ENCODE peak calls at places on chromosomes 12 and 14, in nine cellular contexts. One of them, this sample, is unnamed.

GRCh38 chr14:36069535-36069900 is 107.0 kb downstream of the PTCSC3 start:
- DNase-seq in fibroblast of mammary gland: peak
- DNase-seq in mucosa of descending colon: no peak
- DNase-seq in dorsolateral prefrontal cortex: peak
- DNase-seq in Caco-2: peak
- DNase-seq in left ventricle myocardium inferior: no peak
- DNase-seq in right cardiac atrium: no peak
- DNase-seq in brain microvascular endothelial cell: peak
- DNase-seq in NB4: peak
- DNase-seq in this sample: peak

GRCh38 chr14:102922490-102923200 is at the start of gene AMN:
- DNase-seq in fibroblast of mammary gland: peak
- DNase-seq in mucosa of descending colon: peak
- DNase-seq in dorsolateral prefrontal cortex: no peak
- DNase-seq in Caco-2: peak
- DNase-seq in left ventricle myocardium inferior: no peak
- DNase-seq in right cardiac atrium: peak
- DNase-seq in brain microvascular endothelial cell: no peak
- DNase-seq in NB4: peak
- DNase-seq in this sample: no peak

GRCh38 chr14:60247994-60248696 is 876 bp upstream of the PPM1A start:
- DNase-seq in fibroblast of mammary gland: peak
- DNase-seq in mucosa of descending colon: peak
- DNase-seq in dorsolateral prefrontal cortex: peak
- DNase-seq in Caco-2: peak
- DNase-seq in left ventricle myocardium inferior: peak
- DNase-seq in right cardiac atrium: peak
- DNase-seq in brain microvascular endothelial cell: peak
- DNase-seq in NB4: peak
- DNase-seq in this sample: peak

GRCh38 chr14:71324767-71325272 is 417.6 kb downstream of the PCNX1 start:
- DNase-seq in fibroblast of mammary gland: peak
- DNase-seq in mucosa of descending colon: no peak
- DNase-seq in dorsolateral prefrontal cortex: no peak
- DNase-seq in Caco-2: no peak
- DNase-seq in left ventricle myocardium inferior: no peak
- DNase-seq in right cardiac atrium: no peak
- DNase-seq in brain microvascular endothelial cell: peak
- DNase-seq in NB4: peak
- DNase-seq in this sample: no peak

GRCh38 chr12:60194682-60195081 is 598.9 kb downstream of the SLC16A7 start:
- DNase-seq in fibroblast of mammary gland: peak
- DNase-seq in mucosa of descending colon: no peak
- DNase-seq in dorsolateral prefrontal cortex: no peak
- DNase-seq in Caco-2: no peak
- DNase-seq in left ventricle myocardium inferior: no peak
- DNase-seq in right cardiac atrium: no peak
- DNase-seq in brain microvascular endothelial cell: no peak
- DNase-seq in NB4: no peak
- DNase-seq in this sample: no peak

GRCh38 chr12:72084061-72084460 is 145.4 kb downstream of the TPH2 start:
- DNase-seq in fibroblast of mammary gland: no peak
- DNase-seq in mucosa of descending colon: no peak
- DNase-seq in dorsolateral prefrontal cortex: no peak
- DNase-seq in Caco-2: no peak
- DNase-seq in left ventricle myocardium inferior: no peak
- DNase-seq in right cardiac atrium: no peak
- DNase-seq in brain microvascular endothelial cell: no peak
- DNase-seq in NB4: no peak
- DNase-seq in this sample: no peak

GRCh38 chr14:54589076-54589475 is 22.1 kb downstream of the SAMD4A start:
- DNase-seq in fibroblast of mammary gland: peak
- DNase-seq in mucosa of descending colon: no peak
- DNase-seq in dorsolateral prefrontal cortex: no peak
- DNase-seq in Caco-2: no peak
- DNase-seq in left ventricle myocardium inferior: no peak
- DNase-seq in right cardiac atrium: no peak
- DNase-seq in brain microvascular endothelial cell: no peak
- DNase-seq in NB4: no peak
- DNase-seq in this sample: no peak

GRCh38 chr12:52857500-52857899 is 8.7 kb upstream of the KRT78 start:
- DNase-seq in fibroblast of mammary gland: no peak
- DNase-seq in mucosa of descending colon: no peak
- DNase-seq in dorsolateral prefrontal cortex: no peak
- DNase-seq in Caco-2: no peak
- DNase-seq in left ventricle myocardium inferior: no peak
- DNase-seq in right cardiac atrium: no peak
- DNase-seq in brain microvascular endothelial cell: no peak
- DNase-seq in NB4: no peak
- DNase-seq in this sample: no peak

GRCh38 chr12:66965613-66966012 is 286.7 kb upstream of the GRIP1 start:
- DNase-seq in fibroblast of mammary gland: no peak
- DNase-seq in mucosa of descending colon: no peak
- DNase-seq in dorsolateral prefrontal cortex: no peak
- DNase-seq in Caco-2: no peak
- DNase-seq in left ventricle myocardium inferior: no peak
- DNase-seq in right cardiac atrium: no peak
- DNase-seq in brain microvascular endothelial cell: no peak
- DNase-seq in NB4: no peak
- DNase-seq in this sample: no peak

GRCh38 chr14:56057071-56057865 is 60.9 kb upstream of the PELI2 start:
- DNase-seq in fibroblast of mammary gland: no peak
- DNase-seq in mucosa of descending colon: no peak
- DNase-seq in dorsolateral prefrontal cortex: no peak
- DNase-seq in Caco-2: no peak
- DNase-seq in left ventricle myocardium inferior: no peak
- DNase-seq in right cardiac atrium: no peak
- DNase-seq in brain microvascular endothelial cell: no peak
- DNase-seq in NB4: no peak
- DNase-seq in this sample: no peak

GRCh38 chr12:48936379-48936979 is 11.2 kb upstream of the FKBP11 start:
- DNase-seq in fibroblast of mammary gland: peak
- DNase-seq in mucosa of descending colon: peak
- DNase-seq in dorsolateral prefrontal cortex: peak
- DNase-seq in Caco-2: peak
- DNase-seq in left ventricle myocardium inferior: peak
- DNase-seq in right cardiac atrium: peak
- DNase-seq in brain microvascular endothelial cell: peak
- DNase-seq in NB4: peak
- DNase-seq in this sample: peak

GRCh38 chr12:72277415-72277814 is 5.2 kb downstream of the TRHDE start:
- DNase-seq in fibroblast of mammary gland: peak
- DNase-seq in mucosa of descending colon: no peak
- DNase-seq in dorsolateral prefrontal cortex: no peak
- DNase-seq in Caco-2: no peak
- DNase-seq in left ventricle myocardium inferior: no peak
- DNase-seq in right cardiac atrium: no peak
- DNase-seq in brain microvascular endothelial cell: no peak
- DNase-seq in NB4: no peak
- DNase-seq in this sample: no peak

GRCh38 chr12:8987589-8988205 is 1.6 kb upstream of the KLRG1 start:
- DNase-seq in fibroblast of mammary gland: no peak
- DNase-seq in mucosa of descending colon: no peak
- DNase-seq in dorsolateral prefrontal cortex: no peak
- DNase-seq in Caco-2: no peak
- DNase-seq in left ventricle myocardium inferior: no peak
- DNase-seq in right cardiac atrium: no peak
- DNase-seq in brain microvascular endothelial cell: no peak
- DNase-seq in NB4: no peak
- DNase-seq in this sample: no peak

GRCh38 chr14:51119411-51120051 is 24.6 kb upstream of the TRIM9 start:
- DNase-seq in fibroblast of mammary gland: no peak
- DNase-seq in mucosa of descending colon: no peak
- DNase-seq in dorsolateral prefrontal cortex: no peak
- DNase-seq in Caco-2: no peak
- DNase-seq in left ventricle myocardium inferior: no peak
- DNase-seq in right cardiac atrium: no peak
- DNase-seq in brain microvascular endothelial cell: no peak
- DNase-seq in NB4: no peak
- DNase-seq in this sample: no peak

GRCh38 chr12:14913381-14913781 is 25.0 kb downstream of the ERP27 start:
- DNase-seq in fibroblast of mammary gland: no peak
- DNase-seq in mucosa of descending colon: peak
- DNase-seq in dorsolateral prefrontal cortex: no peak
- DNase-seq in Caco-2: no peak
- DNase-seq in left ventricle myocardium inferior: peak
- DNase-seq in right cardiac atrium: peak
- DNase-seq in brain microvascular endothelial cell: no peak
- DNase-seq in NB4: no peak
- DNase-seq in this sample: no peak

GRCh38 chr12:23854598-23854997 is 94.9 kb downstream of the SOX5 start:
- DNase-seq in fibroblast of mammary gland: no peak
- DNase-seq in mucosa of descending colon: no peak
- DNase-seq in dorsolateral prefrontal cortex: no peak
- DNase-seq in Caco-2: no peak
- DNase-seq in left ventricle myocardium inferior: no peak
- DNase-seq in right cardiac atrium: no peak
- DNase-seq in brain microvascular endothelial cell: no peak
- DNase-seq in NB4: no peak
- DNase-seq in this sample: no peak

GRCh38 chr12:97612075-97612474 is 149.5 kb downstream of the RMST start:
- DNase-seq in fibroblast of mammary gland: no peak
- DNase-seq in mucosa of descending colon: no peak
- DNase-seq in dorsolateral prefrontal cortex: no peak
- DNase-seq in Caco-2: no peak
- DNase-seq in left ventricle myocardium inferior: no peak
- DNase-seq in right cardiac atrium: no peak
- DNase-seq in brain microvascular endothelial cell: no peak
- DNase-seq in NB4: no peak
- DNase-seq in this sample: no peak

GRCh38 chr12:69052613-69053408 is 119.8 kb upstream of the CPM start:
- DNase-seq in fibroblast of mammary gland: peak
- DNase-seq in mucosa of descending colon: no peak
- DNase-seq in dorsolateral prefrontal cortex: no peak
- DNase-seq in Caco-2: peak
- DNase-seq in left ventricle myocardium inferior: no peak
- DNase-seq in right cardiac atrium: no peak
- DNase-seq in brain microvascular endothelial cell: peak
- DNase-seq in NB4: no peak
- DNase-seq in this sample: peak

GRCh38 chr12:48556631-48557030 is 13.2 kb downstream of the LALBA start:
- DNase-seq in fibroblast of mammary gland: no peak
- DNase-seq in mucosa of descending colon: no peak
- DNase-seq in dorsolateral prefrontal cortex: no peak
- DNase-seq in Caco-2: no peak
- DNase-seq in left ventricle myocardium inferior: no peak
- DNase-seq in right cardiac atrium: no peak
- DNase-seq in brain microvascular endothelial cell: no peak
- DNase-seq in NB4: no peak
- DNase-seq in this sample: no peak

GRCh38 chr14:25121342-25122129 is 71.6 kb upstream of the STXBP6 start:
- DNase-seq in fibroblast of mammary gland: peak
- DNase-seq in mucosa of descending colon: no peak
- DNase-seq in dorsolateral prefrontal cortex: no peak
- DNase-seq in Caco-2: no peak
- DNase-seq in left ventricle myocardium inferior: no peak
- DNase-seq in right cardiac atrium: peak
- DNase-seq in brain microvascular endothelial cell: no peak
- DNase-seq in NB4: no peak
- DNase-seq in this sample: no peak

GRCh38 chr14:69355155-69355954 is 42.7 kb downstream of the ERH start:
- DNase-seq in fibroblast of mammary gland: no peak
- DNase-seq in mucosa of descending colon: no peak
- DNase-seq in dorsolateral prefrontal cortex: no peak
- DNase-seq in Caco-2: no peak
- DNase-seq in left ventricle myocardium inferior: no peak
- DNase-seq in right cardiac atrium: no peak
- DNase-seq in brain microvascular endothelial cell: no peak
- DNase-seq in NB4: no peak
- DNase-seq in this sample: no peak

GRCh38 chr12:71755146-71755892 is 656 bp downstream of the RAB21 start:
- DNase-seq in fibroblast of mammary gland: peak
- DNase-seq in mucosa of descending colon: no peak
- DNase-seq in dorsolateral prefrontal cortex: peak
- DNase-seq in Caco-2: peak
- DNase-seq in left ventricle myocardium inferior: no peak
- DNase-seq in right cardiac atrium: no peak
- DNase-seq in brain microvascular endothelial cell: peak
- DNase-seq in NB4: peak
- DNase-seq in this sample: no peak

GRCh38 chr12:132260721-132261120 is 68.7 kb downstream of the GALNT9 start:
- DNase-seq in fibroblast of mammary gland: no peak
- DNase-seq in mucosa of descending colon: no peak
- DNase-seq in dorsolateral prefrontal cortex: no peak
- DNase-seq in Caco-2: no peak
- DNase-seq in left ventricle myocardium inferior: no peak
- DNase-seq in right cardiac atrium: peak
- DNase-seq in brain microvascular endothelial cell: no peak
- DNase-seq in NB4: no peak
- DNase-seq in this sample: no peak

GRCh38 chr12:86228656-86229055 is 27.5 kb downstream of the MGAT4C start:
- DNase-seq in fibroblast of mammary gland: no peak
- DNase-seq in mucosa of descending colon: no peak
- DNase-seq in dorsolateral prefrontal cortex: no peak
- DNase-seq in Caco-2: no peak
- DNase-seq in left ventricle myocardium inferior: no peak
- DNase-seq in right cardiac atrium: no peak
- DNase-seq in brain microvascular endothelial cell: no peak
- DNase-seq in NB4: no peak
- DNase-seq in this sample: no peak
- H3K4me3 ChIP-seq in fibroblast of mammary gland: no peak
- H3K4me3 ChIP-seq in mucosa of descending colon: no peak
- H3K4me3 ChIP-seq in dorsolateral prefrontal cortex: no peak
- H3K4me3 ChIP-seq in Caco-2: no peak
- H3K4me3 ChIP-seq in left ventricle myocardium inferior: no peak
- H3K4me3 ChIP-seq in right cardiac atrium: no peak
- H3K4me3 ChIP-seq in brain microvascular endothelial cell: no peak
- H3K4me3 ChIP-seq in NB4: no peak
- H3K4me3 ChIP-seq in this sample: no peak

GRCh38 chr14:73817020-73817419 is 34.6 kb upstream of the PTGR2 start:
- DNase-seq in fibroblast of mammary gland: no peak
- DNase-seq in mucosa of descending colon: no peak
- DNase-seq in dorsolateral prefrontal cortex: no peak
- DNase-seq in Caco-2: no peak
- DNase-seq in left ventricle myocardium inferior: no peak
- DNase-seq in right cardiac atrium: no peak
- DNase-seq in brain microvascular endothelial cell: no peak
- DNase-seq in NB4: no peak
- DNase-seq in this sample: no peak
- H3K4me3 ChIP-seq in fibroblast of mammary gland: no peak
- H3K4me3 ChIP-seq in mucosa of descending colon: no peak
- H3K4me3 ChIP-seq in dorsolateral prefrontal cortex: no peak
- H3K4me3 ChIP-seq in Caco-2: no peak
- H3K4me3 ChIP-seq in left ventricle myocardium inferior: no peak
- H3K4me3 ChIP-seq in right cardiac atrium: no peak
- H3K4me3 ChIP-seq in brain microvascular endothelial cell: no peak
- H3K4me3 ChIP-seq in NB4: no peak
- H3K4me3 ChIP-seq in this sample: no peak

GRCh38 chr14:23160924-23161522 is 22.4 kb downstream of the SLC7A8 start:
- DNase-seq in fibroblast of mammary gland: peak
- DNase-seq in mucosa of descending colon: no peak
- DNase-seq in dorsolateral prefrontal cortex: peak
- DNase-seq in Caco-2: no peak
- DNase-seq in left ventricle myocardium inferior: no peak
- DNase-seq in right cardiac atrium: peak
- DNase-seq in brain microvascular endothelial cell: peak
- DNase-seq in NB4: peak
- DNase-seq in this sample: peak
- H3K4me3 ChIP-seq in fibroblast of mammary gland: no peak
- H3K4me3 ChIP-seq in mucosa of descending colon: no peak
- H3K4me3 ChIP-seq in dorsolateral prefrontal cortex: no peak
- H3K4me3 ChIP-seq in Caco-2: no peak
- H3K4me3 ChIP-seq in left ventricle myocardium inferior: no peak
- H3K4me3 ChIP-seq in right cardiac atrium: no peak
- H3K4me3 ChIP-seq in brain microvascular endothelial cell: no peak
- H3K4me3 ChIP-seq in NB4: no peak
- H3K4me3 ChIP-seq in this sample: no peak

GRCh38 chr12:95674088-95674595 is 116.4 kb downstream of the NTN4 start:
- DNase-seq in fibroblast of mammary gland: no peak
- DNase-seq in mucosa of descending colon: no peak
- DNase-seq in dorsolateral prefrontal cortex: no peak
- DNase-seq in Caco-2: no peak
- DNase-seq in left ventricle myocardium inferior: no peak
- DNase-seq in right cardiac atrium: no peak
- DNase-seq in brain microvascular endothelial cell: no peak
- DNase-seq in NB4: no peak
- DNase-seq in this sample: no peak
- H3K4me3 ChIP-seq in fibroblast of mammary gland: no peak
- H3K4me3 ChIP-seq in mucosa of descending colon: no peak
- H3K4me3 ChIP-seq in dorsolateral prefrontal cortex: no peak
- H3K4me3 ChIP-seq in Caco-2: no peak
- H3K4me3 ChIP-seq in left ventricle myocardium inferior: no peak
- H3K4me3 ChIP-seq in right cardiac atrium: no peak
- H3K4me3 ChIP-seq in brain microvascular endothelial cell: no peak
- H3K4me3 ChIP-seq in NB4: no peak
- H3K4me3 ChIP-seq in this sample: no peak